ENCODE peak calls at places on chromosome 7, in nine cellular contexts. One of them, this sample, is unnamed.

GRCh38 chr7:2805213-2806003 is 38.7 kb downstream of the GNA12 start:
- DNase-seq in DND-41: no peak
- DNase-seq in MM.1S: no peak
- DNase-seq in IMR-90: no peak
- DNase-seq in H1: no peak
- DNase-seq in hepatocyte: peak; percentile 56
- DNase-seq in OCI-LY7: no peak
- DNase-seq in HCT116: no peak
- DNase-seq in fibroblast of lung: no peak
- DNase-seq in this sample: no peak

GRCh38 chr7:47405286-47405904 is 176.5 kb downstream of the TNS3 start:
- DNase-seq in hepatocyte: no peak
- DNase-seq in HCT116: no peak
- DNase-seq in fibroblast of lung: no peak
- DNase-seq in H1: no peak
- DNase-seq in MM.1S: no peak
- DNase-seq in IMR-90: no peak
- DNase-seq in OCI-LY7: no peak
- DNase-seq in DND-41: no peak
- DNase-seq in this sample: no peak

GRCh38 chr7:25949672-25950487 is 202.1 kb upstream of the NFE2L3 start:
- DNase-seq in hepatocyte: peak; percentile 64
- DNase-seq in OCI-LY7: peak; percentile 16
- DNase-seq in HCT116: no peak
- DNase-seq in fibroblast of lung: no peak
- DNase-seq in H1: no peak
- DNase-seq in IMR-90: no peak
- DNase-seq in DND-41: no peak
- DNase-seq in MM.1S: peak; percentile 74
- DNase-seq in this sample: peak; percentile 62

GRCh38 chr7:12221414-12221813 is 10.3 kb downstream of the TMEM106B start:
- DNase-seq in DND-41: no peak
- DNase-seq in HCT116: no peak
- DNase-seq in H1: no peak
- DNase-seq in OCI-LY7: no peak
- DNase-seq in hepatocyte: no peak
- DNase-seq in fibroblast of lung: no peak
- DNase-seq in MM.1S: no peak
- DNase-seq in IMR-90: no peak
- DNase-seq in this sample: no peak

GRCh38 chr7:78141533-78142281 is 343.1 kb downstream of the PHTF2 start:
- DNase-seq in MM.1S: no peak
- DNase-seq in HCT116: no peak
- DNase-seq in OCI-LY7: no peak
- DNase-seq in hepatocyte: no peak
- DNase-seq in IMR-90: peak; percentile 88
- DNase-seq in fibroblast of lung: peak; percentile 83
- DNase-seq in DND-41: no peak
- DNase-seq in H1: no peak
- DNase-seq in this sample: no peak

GRCh38 chr7:122550545-122550944 is 148.4 kb downstream of the RNF133 start:
- DNase-seq in IMR-90: no peak
- DNase-seq in fibroblast of lung: peak; percentile 27
- DNase-seq in hepatocyte: no peak
- DNase-seq in H1: no peak
- DNase-seq in DND-41: no peak
- DNase-seq in OCI-LY7: no peak
- DNase-seq in MM.1S: no peak
- DNase-seq in HCT116: no peak
- DNase-seq in this sample: no peak

GRCh38 chr7:85184599-85185354 is 2.1 kb downstream of the SEMA3D start:
- DNase-seq in MM.1S: no peak
- DNase-seq in OCI-LY7: no peak
- DNase-seq in hepatocyte: peak; percentile 67
- DNase-seq in H1: no peak
- DNase-seq in IMR-90: peak; percentile 37
- DNase-seq in fibroblast of lung: peak; percentile 47
- DNase-seq in DND-41: no peak
- DNase-seq in HCT116: no peak
- DNase-seq in this sample: peak; percentile 37

GRCh38 chr7:127514499-127514898 is 70.9 kb downstream of the GCC1 start:
- DNase-seq in DND-41: no peak
- DNase-seq in IMR-90: peak; percentile 39
- DNase-seq in H1: no peak
- DNase-seq in hepatocyte: peak; percentile 30
- DNase-seq in MM.1S: peak; percentile 44
- DNase-seq in fibroblast of lung: peak; percentile 59
- DNase-seq in OCI-LY7: peak; percentile 38
- DNase-seq in HCT116: peak; percentile 29
- DNase-seq in this sample: no peak

GRCh38 chr7:51452694-51453093 is 136.1 kb upstream of the COBL start:
- DNase-seq in MM.1S: no peak
- DNase-seq in OCI-LY7: no peak
- DNase-seq in H1: no peak
- DNase-seq in DND-41: no peak
- DNase-seq in IMR-90: no peak
- DNase-seq in HCT116: no peak
- DNase-seq in hepatocyte: no peak
- DNase-seq in fibroblast of lung: no peak
- DNase-seq in this sample: no peak

GRCh38 chr7:45590679-45591057 is 16.5 kb downstream of the ADCY1 start:
- DNase-seq in hepatocyte: no peak
- DNase-seq in H1: no peak
- DNase-seq in DND-41: no peak
- DNase-seq in MM.1S: no peak
- DNase-seq in fibroblast of lung: no peak
- DNase-seq in OCI-LY7: no peak
- DNase-seq in IMR-90: no peak
- DNase-seq in HCT116: no peak
- DNase-seq in this sample: peak; percentile 27

GRCh38 chr7:142063551-142064442 is 47.7 kb upstream of the MGAM2 start:
- DNase-seq in IMR-90: no peak
- DNase-seq in DND-41: no peak
- DNase-seq in H1: no peak
- DNase-seq in hepatocyte: peak; percentile 27
- DNase-seq in HCT116: no peak
- DNase-seq in MM.1S: no peak
- DNase-seq in fibroblast of lung: no peak
- DNase-seq in OCI-LY7: no peak
- DNase-seq in this sample: no peak

GRCh38 chr7:95684037-95684436 is 87.7 kb upstream of the PDK4 start:
- DNase-seq in hepatocyte: peak; percentile 61
- DNase-seq in HCT116: peak; percentile 44
- DNase-seq in IMR-90: peak; percentile 30
- DNase-seq in fibroblast of lung: peak; percentile 77
- DNase-seq in OCI-LY7: no peak
- DNase-seq in MM.1S: peak; percentile 22
- DNase-seq in H1: no peak
- DNase-seq in DND-41: no peak
- DNase-seq in this sample: no peak

GRCh38 chr7:47100815-47101435 is 481.0 kb downstream of the TNS3 start:
- DNase-seq in HCT116: peak; percentile 61
- DNase-seq in IMR-90: peak; percentile 43
- DNase-seq in DND-41: peak; percentile 15
- DNase-seq in H1: peak; percentile 27
- DNase-seq in OCI-LY7: peak; percentile 56
- DNase-seq in fibroblast of lung: peak; percentile 66
- DNase-seq in hepatocyte: peak; percentile 71
- DNase-seq in MM.1S: peak; percentile 73
- DNase-seq in this sample: peak; percentile 78

DNA sequence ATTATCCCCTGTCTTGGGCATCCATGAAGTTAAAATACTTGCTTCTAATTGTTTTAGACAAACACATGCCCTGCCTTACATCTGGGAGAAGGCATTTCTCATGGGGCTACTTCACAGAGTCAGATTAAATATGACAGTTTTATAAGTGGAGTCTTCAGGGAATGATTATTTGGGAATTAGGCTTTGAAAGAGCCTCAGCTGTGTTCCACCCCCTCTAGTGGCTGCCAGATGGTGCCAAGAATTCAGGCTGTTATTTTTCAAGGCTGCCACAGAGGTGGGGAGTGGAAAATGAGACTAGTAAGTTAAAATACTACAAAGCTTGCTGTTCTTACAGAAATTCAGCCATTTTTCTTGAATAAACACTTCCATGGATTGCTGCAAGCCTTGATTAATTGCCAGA is 45.8 kb upstream of the DNAH11 start:
- DNase-seq in fibroblast of lung: peak; percentile 36
- DNase-seq in hepatocyte: no peak
- DNase-seq in DND-41: no peak
- DNase-seq in OCI-LY7: peak; percentile 7
- DNase-seq in MM.1S: no peak
- DNase-seq in H1: no peak
- DNase-seq in IMR-90: peak; percentile 7
- DNase-seq in HCT116: peak; percentile 16
- DNase-seq in this sample: no peak
- TF ChIP-seq CTCF in fibroblast of lung: peak; percentile 54
- TF ChIP-seq CTCF in hepatocyte: no peak
- TF ChIP-seq CTCF in DND-41: no peak
- TF ChIP-seq CTCF in OCI-LY7: peak; percentile 70
- TF ChIP-seq CTCF in MM.1S: peak; percentile 37
- TF ChIP-seq CTCF in H1: peak; percentile 48
- TF ChIP-seq CTCF in IMR-90: peak; percentile 38
- TF ChIP-seq CTCF in HCT116: peak; percentile 42
- TF ChIP-seq CTCF in this sample: peak; percentile 64

GRCh38 chr7:22854158-22855048 is 31.8 kb upstream of the TOMM7 start:
- DNase-seq in HCT116: peak; percentile 80
- DNase-seq in DND-41: peak; percentile 83
- DNase-seq in OCI-LY7: peak; percentile 89
- DNase-seq in hepatocyte: peak; percentile 74
- DNase-seq in IMR-90: peak; percentile 89
- DNase-seq in fibroblast of lung: peak; percentile 90
- DNase-seq in H1: peak; percentile 62
- DNase-seq in MM.1S: peak; percentile 90
- DNase-seq in this sample: peak; percentile 86
- H3K4me1 ChIP-seq in HCT116: peaks cover 37% of the 10 kb centered on the region
- H3K4me1 ChIP-seq in DND-41: peaks cover 28% of the 10 kb centered on the region
- H3K4me1 ChIP-seq in OCI-LY7: peaks cover 42% of the 10 kb centered on the region
- H3K4me1 ChIP-seq in hepatocyte: peaks cover 10% of the 10 kb centered on the region
- H3K4me1 ChIP-seq in IMR-90: peaks cover 11% of the 10 kb centered on the region
- H3K4me1 ChIP-seq in fibroblast of lung: peaks cover 6% of the 10 kb centered on the region
- H3K4me1 ChIP-seq in H1: no peaks in the 10 kb centered on the region
- H3K4me1 ChIP-seq in MM.1S: peaks cover 11% of the 10 kb centered on the region
- H3K4me1 ChIP-seq in this sample: peaks cover 9% of the 10 kb centered on the region

DNA sequence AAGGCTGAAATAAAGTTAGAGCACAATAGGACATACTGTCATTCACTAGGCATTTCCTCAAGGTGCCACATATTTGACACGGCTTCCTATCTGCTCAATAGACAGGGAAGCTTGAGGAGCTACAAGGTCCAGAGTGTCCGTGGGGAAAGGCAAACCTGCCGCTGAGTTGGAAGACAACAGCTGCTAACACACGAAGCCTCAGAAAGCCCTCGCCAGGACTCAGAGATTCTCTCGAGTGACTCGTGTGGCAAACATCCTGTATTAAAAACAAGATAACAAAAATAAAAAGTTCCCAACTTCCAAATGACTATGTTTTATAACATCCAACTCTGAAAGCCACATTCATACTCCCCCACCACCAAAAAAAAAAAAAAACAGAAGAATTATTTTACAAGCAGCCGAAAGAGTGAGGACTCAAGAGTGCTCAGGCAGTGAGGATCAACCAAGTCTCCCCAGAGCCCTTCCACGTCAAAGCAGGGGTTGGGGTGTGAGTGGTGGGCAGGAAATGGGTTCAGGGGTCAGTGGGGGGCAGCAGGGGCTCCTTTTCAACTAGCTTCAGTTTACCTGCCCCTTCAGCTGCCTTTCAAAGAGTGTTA is 67.6 kb downstream of the STK17A start:
- DNase-seq in fibroblast of lung: peak; percentile 60
- DNase-seq in MM.1S: no peak
- DNase-seq in IMR-90: peak; percentile 92
- DNase-seq in HCT116: no peak
- DNase-seq in hepatocyte: no peak
- DNase-seq in DND-41: no peak
- DNase-seq in H1: no peak
- DNase-seq in OCI-LY7: peak; percentile 55
- DNase-seq in this sample: no peak
- H3K4me2 ChIP-seq in fibroblast of lung: peak overlapping the region; percentile 70
- H3K4me2 ChIP-seq in MM.1S: peak overlapping the region; percentile 92
- H3K4me2 ChIP-seq in IMR-90: peak overlapping the region; percentile 60
- H3K4me2 ChIP-seq in HCT116: peak overlapping the region; percentile 71
- H3K4me2 ChIP-seq in hepatocyte: no peak overlapping the region
- H3K4me2 ChIP-seq in DND-41: peak overlapping the region; percentile 56
- H3K4me2 ChIP-seq in H1: no peak overlapping the region
- H3K4me2 ChIP-seq in OCI-LY7: peak overlapping the region; percentile 97
- H3K4me2 ChIP-seq in this sample: no peak overlapping the region

GRCh38 chr7:13988765-13989137 is 715 bp downstream of the ETV1 start:
- DNase-seq in MM.1S: no peak
- DNase-seq in HCT116: no peak
- DNase-seq in OCI-LY7: no peak
- DNase-seq in H1: no peak
- DNase-seq in hepatocyte: peak; percentile 16
- DNase-seq in IMR-90: peak; percentile 26
- DNase-seq in DND-41: no peak
- DNase-seq in fibroblast of lung: peak; percentile 64
- DNase-seq in this sample: peak; percentile 58
- TF ChIP-seq CTCF in MM.1S: no peak
- TF ChIP-seq CTCF in HCT116: no peak
- TF ChIP-seq CTCF in OCI-LY7: no peak
- TF ChIP-seq CTCF in H1: no peak
- TF ChIP-seq CTCF in hepatocyte: no peak
- TF ChIP-seq CTCF in IMR-90: no peak
- TF ChIP-seq CTCF in DND-41: no peak
- TF ChIP-seq CTCF in fibroblast of lung: no peak
- TF ChIP-seq CTCF in this sample: no peak

GRCh38 chr7:27245798-27246691 is 3.4 kb downstream of the EVX1 start:
- DNase-seq in IMR-90: no peak
- DNase-seq in HCT116: no peak
- DNase-seq in H1: no peak
- DNase-seq in DND-41: no peak
- DNase-seq in OCI-LY7: no peak
- DNase-seq in fibroblast of lung: no peak
- DNase-seq in hepatocyte: no peak
- DNase-seq in MM.1S: no peak
- DNase-seq in this sample: peak; percentile 73
- H3K4me1 ChIP-seq in IMR-90: no peaks in the 10 kb centered on the region
- H3K4me1 ChIP-seq in HCT116: no peaks in the 10 kb centered on the region
- H3K4me1 ChIP-seq in H1: peaks cover 23% of the 10 kb centered on the region
- H3K4me1 ChIP-seq in DND-41: no peaks in the 10 kb centered on the region
- H3K4me1 ChIP-seq in OCI-LY7: no peaks in the 10 kb centered on the region
- H3K4me1 ChIP-seq in fibroblast of lung: no peaks in the 10 kb centered on the region
- H3K4me1 ChIP-seq in hepatocyte: no peaks in the 10 kb centered on the region
- H3K4me1 ChIP-seq in MM.1S: no peaks in the 10 kb centered on the region
- H3K4me1 ChIP-seq in this sample: no peaks in the 10 kb centered on the region

GRCh38 chr7:6232534-6232933 is 39.9 kb downstream of the CYTH3 start:
- DNase-seq in DND-41: no peak
- DNase-seq in MM.1S: no peak
- DNase-seq in fibroblast of lung: no peak
- DNase-seq in H1: no peak
- DNase-seq in IMR-90: no peak
- DNase-seq in hepatocyte: no peak
- DNase-seq in OCI-LY7: peak; percentile 8
- DNase-seq in HCT116: no peak
- DNase-seq in this sample: no peak
- H3K4me2 ChIP-seq in DND-41: no peak overlapping the region
- H3K4me2 ChIP-seq in MM.1S: no peak overlapping the region
- H3K4me2 ChIP-seq in fibroblast of lung: no peak overlapping the region
- H3K4me2 ChIP-seq in H1: no peak overlapping the region
- H3K4me2 ChIP-seq in IMR-90: no peak overlapping the region
- H3K4me2 ChIP-seq in hepatocyte: no peak overlapping the region
- H3K4me2 ChIP-seq in OCI-LY7: no peak overlapping the region
- H3K4me2 ChIP-seq in HCT116: no peak overlapping the region
- H3K4me2 ChIP-seq in this sample: no peak overlapping the region